ENCODE peak calls at places on chromosomes 7 and 10, in four cellular contexts. C is HCT116, N is tibial artery, R is fibroblast of pulmonary artery. I is an unnamed sample.

GRCh38 chr7:155878674-155879073 is 66.4 kb upstream of the SHH start:
- DNase-seq in N (no peak), C (no peak), R (no peak), I (no peak)

GRCh38 chr7:106779877-106780276 is 85.2 kb upstream of the PIK3CG start:
- DNase-seq in N (no peak), C (peak), R (no peak), I (no peak)

GRCh38 chr7:12685550-12685949 is 1.9 kb upstream of the ARL4A start:
- DNase-seq in R (peak), C (no peak), N (peak), I (peak)

GRCh38 chr7:39605087-39605486 is 18.3 kb upstream of the RALA start:
- DNase-seq in C (no peak), N (no peak), R (no peak), I (no peak)

GRCh38 chr10:11525503-11525902 is 85.9 kb downstream of the USP6NL start:
- DNase-seq in N (peak), C (no peak), R (peak), I (no peak)

GRCh38 chr7:2729893-2730716 is 42.1 kb downstream of the AMZ1 start:
- DNase-seq in R (no peak), N (no peak), C (no peak), I (no peak)

GRCh38 chr10:51617576-51618298 is 81.7 kb downstream of the CSTF2T start:
- DNase-seq in C (no peak), R (no peak), N (no peak), I (no peak)

GRCh38 chr10:59949608-59950007 is 43.3 kb upstream of the CCDC6 start:
- DNase-seq in N (no peak), C (no peak), R (no peak), I (no peak)

GRCh38 chr10:52335665-52336064 is 21.6 kb downstream of the DKK1 start:
- DNase-seq in R (no peak), N (no peak), C (no peak), I (no peak)

GRCh38 chr10:97538401-97538800 is 34.2 kb upstream of the ANKRD2 start:
- DNase-seq in N (no peak), R (peak), C (no peak), I (peak)

GRCh38 chr10:98446656-98447221 is at the start of gene HPS1:
- DNase-seq in R (peak), C (no peak), N (peak), I (peak)

GRCh38 chr7:129569811-129570215 is 41.7 kb upstream of the NRF1 start:
- DNase-seq in R (peak), C (peak), N (no peak), I (peak)

GRCh38 chr7:44629825-44630580 is 23.6 kb downstream of the OGDH start:
- DNase-seq in N (no peak), C (no peak), R (no peak), I (no peak)

GRCh38 chr7:71348751-71349415 is 216.9 kb downstream of the GALNT17 start:
- DNase-seq in N (no peak), C (no peak), R (no peak), I (no peak)

GRCh38 chr10:113681533-113682470 is 2.1 kb downstream of the CASP7 start:
- DNase-seq in R (peak), C (no peak), N (no peak), I (peak)

GRCh38 chr7:46571996-46572395 is 650.9 kb upstream of the IGFBP3 start:
- DNase-seq in R (no peak), N (no peak), C (no peak), I (no peak)

GRCh38 chr7:55198634-55199366 is 166.3 kb upstream of the LANCL2 start:
- DNase-seq in N (no peak), R (no peak), C (no peak), I (no peak)

GRCh38 chr7:96328016-96328415 is 6.1 kb upstream of the SLC25A13 start:
- DNase-seq in R (no peak), C (no peak), N (no peak), I (no peak)

GRCh38 chr10:4242561-4243035 is 457.6 kb upstream of the KLF6 start:
- DNase-seq in R (peak), C (peak), N (no peak), I (peak)

GRCh38 chr10:78741541-78741940 is 327.2 kb upstream of the ZMIZ1 start:
- DNase-seq in C (no peak), N (no peak), R (peak), I (peak)

GRCh38 chr10:33352631-33353030 is 18.2 kb upstream of the NRP1 start:
- DNase-seq in N (no peak), C (no peak), R (no peak), I (no peak)
- H3K4me3 ChIP-seq in N (no peak), C (no peak), R (no peak), I (no peak)

GRCh38 chr7:82164813-82165212 is 278.8 kb downstream of the CACNA2D1 start:
- DNase-seq in N (peak), C (no peak), R (peak), I (peak)
- TF ChIP-seq CTCF in N (peak), C (peak), R (peak), I (peak)

DNA sequence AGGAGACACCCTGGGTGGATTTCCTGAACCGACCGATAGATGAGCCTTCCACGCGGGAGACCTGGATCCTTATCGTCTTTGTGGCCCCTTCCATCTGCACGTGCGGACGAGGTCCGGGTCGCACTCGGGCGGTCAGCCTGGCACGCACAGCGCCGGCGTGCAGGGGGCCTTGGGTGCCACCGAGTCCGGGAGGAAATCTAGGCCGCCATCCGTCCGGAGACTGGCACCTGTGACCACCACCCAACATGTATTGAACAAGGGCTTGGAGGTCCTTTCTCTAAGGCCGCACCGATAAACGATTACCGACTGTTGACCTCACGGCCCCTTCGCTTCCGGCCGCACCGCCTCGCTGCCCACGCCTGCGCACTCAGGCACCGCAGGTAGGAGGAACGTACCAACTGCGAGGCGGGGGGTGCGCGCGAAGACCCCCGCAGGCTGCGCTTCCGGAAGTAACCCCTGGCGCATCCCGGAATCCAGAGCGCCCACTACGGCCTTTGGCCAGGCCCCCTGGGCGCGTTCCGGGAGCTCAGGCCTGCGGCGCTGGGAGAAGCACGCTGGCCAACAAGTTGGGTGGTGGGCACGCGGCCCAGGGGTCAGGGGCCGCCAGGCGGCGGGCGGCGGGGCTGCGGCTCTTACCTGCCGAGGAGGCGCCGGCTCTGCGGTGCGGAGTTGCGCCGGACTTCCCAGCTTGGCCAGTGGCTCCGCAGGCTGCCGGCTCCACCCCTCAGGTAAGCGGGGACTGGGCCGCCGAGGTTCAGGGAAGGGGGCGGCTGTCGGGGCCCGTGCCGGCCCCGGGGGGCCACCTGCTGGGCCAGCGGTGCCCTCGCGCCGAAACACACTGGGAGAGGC is at the start of the genes ACTR3C and LRRC61:
- DNase-seq in N (no peak), C (no peak), R (no peak), I (peak)
- H3K4me3 ChIP-seq in N (peak), C (peak), R (peak), I (peak)

GRCh38 chr10:69345890-69346474 is 67.7 kb downstream of the HK1 start:
- DNase-seq in N (no peak), C (no peak), R (no peak), I (peak)
- TF ChIP-seq CTCF in N (no peak), C (no peak), R (no peak), I (no peak)

DNA sequence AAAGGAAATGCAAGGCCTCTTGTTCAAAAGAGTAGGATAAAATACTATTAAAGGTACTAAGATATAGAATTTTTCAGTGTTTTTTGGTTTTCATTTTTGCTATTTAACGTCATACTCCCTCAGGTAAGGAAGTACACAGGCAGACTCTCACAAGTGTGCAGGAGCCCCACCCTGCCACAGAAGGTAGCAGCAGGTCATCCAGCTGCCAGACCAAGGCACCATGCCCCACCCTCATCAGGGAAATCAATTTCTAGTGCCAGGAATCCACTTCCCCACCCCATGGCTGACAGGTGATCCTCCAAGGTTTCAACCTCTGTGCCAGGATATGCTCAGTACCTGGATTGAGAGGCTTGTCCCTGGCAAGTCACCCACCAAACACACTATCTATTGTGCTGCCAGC is 712.9 kb downstream of the SORCS3 start:
- DNase-seq in C (no peak), R (no peak), N (no peak), I (no peak)
- H3K4me3 ChIP-seq in C (no peak), R (no peak), N (no peak), I (no peak)

GRCh38 chr7:157859915-157860314 is 523.1 kb downstream of the DNAJB6 start:
- DNase-seq in N (no peak), R (no peak), C (no peak), I (no peak)
- TF ChIP-seq CTCF in N (no peak), R (no peak), C (no peak), I (no peak)

GRCh38 chr7:128403676-128404075 is 6.1 kb downstream of the IMPDH1 start:
- DNase-seq in N (no peak), C (no peak), R (no peak), I (no peak)
- H3K4me3 ChIP-seq in N (no peak), C (peak), R (no peak), I (no peak)